ENCODE peak calls at places on chromosomes 16 and 17, in ten cellular contexts. One of them, this sample, is unnamed.

GRCh38 chr17:47695664-47696376 is 1.9 kb downstream of the TBKBP1 start:
- DNase-seq in NB4: no peak
- DNase-seq in stimulated activated CD4-positive, alpha-beta T cell treated with anti-CD3 and anti-CD28 coated beads, Interleukin-1b, Interleukin-23, amount 100 ng/mL, for 24 hours: no peak
- DNase-seq in H7: no peak
- DNase-seq in activated T-cell treated with anti-CD3 and anti-CD28 coated beads, Interleukin-2, amount 50 U/mL, for 72 hours: no peak
- DNase-seq in NCI-H2171: no peak
- DNase-seq in activated gamma-delta T cell treated with anti-CD3 and anti-CD28 coated beads, Interleukin-2, amount 50 U/mL, for 16 hours: no peak
- DNase-seq in stimulated activated naive CD8-positive, alpha-beta T cell treated with anti-CD3 and anti-CD28 coated beads, Interleukin-15, Interleukin-2, amounts not matched to agents 100 U/mL and 50 U/mL, for 24 hours: no peak
- DNase-seq in RPMI8226: no peak
- DNase-seq in amniotic epithelial cell: no peak
- DNase-seq in this sample: no peak

GRCh38 chr16:89076159-89076558 is 17.5 kb upstream of the ACSF3 start:
- DNase-seq in NB4: no peak
- DNase-seq in stimulated activated CD4-positive, alpha-beta T cell treated with anti-CD3 and anti-CD28 coated beads, Interleukin-1b, Interleukin-23, amount 100 ng/mL, for 24 hours: no peak
- DNase-seq in H7: no peak
- DNase-seq in activated T-cell treated with anti-CD3 and anti-CD28 coated beads, Interleukin-2, amount 50 U/mL, for 72 hours: no peak
- DNase-seq in NCI-H2171: no peak
- DNase-seq in activated gamma-delta T cell treated with anti-CD3 and anti-CD28 coated beads, Interleukin-2, amount 50 U/mL, for 16 hours: no peak
- DNase-seq in stimulated activated naive CD8-positive, alpha-beta T cell treated with anti-CD3 and anti-CD28 coated beads, Interleukin-15, Interleukin-2, amounts not matched to agents 100 U/mL and 50 U/mL, for 24 hours: no peak
- DNase-seq in RPMI8226: no peak
- DNase-seq in amniotic epithelial cell: no peak
- DNase-seq in this sample: no peak

GRCh38 chr17:31269597-31269996 is 27.4 kb downstream of the OMG start:
- DNase-seq in NB4: no peak
- DNase-seq in stimulated activated CD4-positive, alpha-beta T cell treated with anti-CD3 and anti-CD28 coated beads, Interleukin-1b, Interleukin-23, amount 100 ng/mL, for 24 hours: no peak
- DNase-seq in H7: no peak
- DNase-seq in activated T-cell treated with anti-CD3 and anti-CD28 coated beads, Interleukin-2, amount 50 U/mL, for 72 hours: no peak
- DNase-seq in NCI-H2171: no peak
- DNase-seq in activated gamma-delta T cell treated with anti-CD3 and anti-CD28 coated beads, Interleukin-2, amount 50 U/mL, for 16 hours: no peak
- DNase-seq in stimulated activated naive CD8-positive, alpha-beta T cell treated with anti-CD3 and anti-CD28 coated beads, Interleukin-15, Interleukin-2, amounts not matched to agents 100 U/mL and 50 U/mL, for 24 hours: no peak
- DNase-seq in RPMI8226: no peak
- DNase-seq in amniotic epithelial cell: peak
- DNase-seq in this sample: no peak

GRCh38 chr17:28849281-28849680 is 5.5 kb upstream of the ERAL1 start:
- DNase-seq in NB4: peak
- DNase-seq in stimulated activated CD4-positive, alpha-beta T cell treated with anti-CD3 and anti-CD28 coated beads, Interleukin-1b, Interleukin-23, amount 100 ng/mL, for 24 hours: no peak
- DNase-seq in H7: peak
- DNase-seq in activated T-cell treated with anti-CD3 and anti-CD28 coated beads, Interleukin-2, amount 50 U/mL, for 72 hours: no peak
- DNase-seq in NCI-H2171: no peak
- DNase-seq in activated gamma-delta T cell treated with anti-CD3 and anti-CD28 coated beads, Interleukin-2, amount 50 U/mL, for 16 hours: no peak
- DNase-seq in stimulated activated naive CD8-positive, alpha-beta T cell treated with anti-CD3 and anti-CD28 coated beads, Interleukin-15, Interleukin-2, amounts not matched to agents 100 U/mL and 50 U/mL, for 24 hours: no peak
- DNase-seq in RPMI8226: peak
- DNase-seq in amniotic epithelial cell: no peak
- DNase-seq in this sample: no peak

GRCh38 chr17:7034955-7035590 is 742 bp upstream of the SLC16A13 start:
- DNase-seq in NB4: no peak
- DNase-seq in stimulated activated CD4-positive, alpha-beta T cell treated with anti-CD3 and anti-CD28 coated beads, Interleukin-1b, Interleukin-23, amount 100 ng/mL, for 24 hours: no peak
- DNase-seq in H7: no peak
- DNase-seq in activated T-cell treated with anti-CD3 and anti-CD28 coated beads, Interleukin-2, amount 50 U/mL, for 72 hours: peak
- DNase-seq in NCI-H2171: no peak
- DNase-seq in activated gamma-delta T cell treated with anti-CD3 and anti-CD28 coated beads, Interleukin-2, amount 50 U/mL, for 16 hours: no peak
- DNase-seq in stimulated activated naive CD8-positive, alpha-beta T cell treated with anti-CD3 and anti-CD28 coated beads, Interleukin-15, Interleukin-2, amounts not matched to agents 100 U/mL and 50 U/mL, for 24 hours: peak
- DNase-seq in RPMI8226: no peak
- DNase-seq in amniotic epithelial cell: no peak
- DNase-seq in this sample: no peak

GRCh38 chr16:55433030-55433429 is 46.0 kb upstream of the MMP2 start:
- DNase-seq in NB4: no peak
- DNase-seq in stimulated activated CD4-positive, alpha-beta T cell treated with anti-CD3 and anti-CD28 coated beads, Interleukin-1b, Interleukin-23, amount 100 ng/mL, for 24 hours: no peak
- DNase-seq in H7: no peak
- DNase-seq in activated T-cell treated with anti-CD3 and anti-CD28 coated beads, Interleukin-2, amount 50 U/mL, for 72 hours: no peak
- DNase-seq in NCI-H2171: no peak
- DNase-seq in activated gamma-delta T cell treated with anti-CD3 and anti-CD28 coated beads, Interleukin-2, amount 50 U/mL, for 16 hours: no peak
- DNase-seq in stimulated activated naive CD8-positive, alpha-beta T cell treated with anti-CD3 and anti-CD28 coated beads, Interleukin-15, Interleukin-2, amounts not matched to agents 100 U/mL and 50 U/mL, for 24 hours: no peak
- DNase-seq in RPMI8226: no peak
- DNase-seq in amniotic epithelial cell: no peak
- DNase-seq in this sample: no peak

GRCh38 chr16:83624436-83625120 is 183.2 kb upstream of the HSBP1 start:
- DNase-seq in NB4: no peak
- DNase-seq in stimulated activated CD4-positive, alpha-beta T cell treated with anti-CD3 and anti-CD28 coated beads, Interleukin-1b, Interleukin-23, amount 100 ng/mL, for 24 hours: no peak
- DNase-seq in H7: no peak
- DNase-seq in activated T-cell treated with anti-CD3 and anti-CD28 coated beads, Interleukin-2, amount 50 U/mL, for 72 hours: no peak
- DNase-seq in NCI-H2171: no peak
- DNase-seq in activated gamma-delta T cell treated with anti-CD3 and anti-CD28 coated beads, Interleukin-2, amount 50 U/mL, for 16 hours: no peak
- DNase-seq in stimulated activated naive CD8-positive, alpha-beta T cell treated with anti-CD3 and anti-CD28 coated beads, Interleukin-15, Interleukin-2, amounts not matched to agents 100 U/mL and 50 U/mL, for 24 hours: no peak
- DNase-seq in RPMI8226: no peak
- DNase-seq in amniotic epithelial cell: no peak
- DNase-seq in this sample: no peak

GRCh38 chr17:60103957-60104356 is 25.2 kb upstream of the HEATR6 start:
- DNase-seq in NB4: no peak
- DNase-seq in stimulated activated CD4-positive, alpha-beta T cell treated with anti-CD3 and anti-CD28 coated beads, Interleukin-1b, Interleukin-23, amount 100 ng/mL, for 24 hours: no peak
- DNase-seq in H7: no peak
- DNase-seq in activated T-cell treated with anti-CD3 and anti-CD28 coated beads, Interleukin-2, amount 50 U/mL, for 72 hours: no peak
- DNase-seq in NCI-H2171: no peak
- DNase-seq in activated gamma-delta T cell treated with anti-CD3 and anti-CD28 coated beads, Interleukin-2, amount 50 U/mL, for 16 hours: no peak
- DNase-seq in stimulated activated naive CD8-positive, alpha-beta T cell treated with anti-CD3 and anti-CD28 coated beads, Interleukin-15, Interleukin-2, amounts not matched to agents 100 U/mL and 50 U/mL, for 24 hours: no peak
- DNase-seq in RPMI8226: no peak
- DNase-seq in amniotic epithelial cell: no peak
- DNase-seq in this sample: no peak

GRCh38 chr16:73054732-73055481 is 7.0 kb upstream of the ZFHX3 start:
- DNase-seq in NB4: peak
- DNase-seq in stimulated activated CD4-positive, alpha-beta T cell treated with anti-CD3 and anti-CD28 coated beads, Interleukin-1b, Interleukin-23, amount 100 ng/mL, for 24 hours: no peak
- DNase-seq in H7: peak
- DNase-seq in activated T-cell treated with anti-CD3 and anti-CD28 coated beads, Interleukin-2, amount 50 U/mL, for 72 hours: no peak
- DNase-seq in NCI-H2171: no peak
- DNase-seq in activated gamma-delta T cell treated with anti-CD3 and anti-CD28 coated beads, Interleukin-2, amount 50 U/mL, for 16 hours: no peak
- DNase-seq in stimulated activated naive CD8-positive, alpha-beta T cell treated with anti-CD3 and anti-CD28 coated beads, Interleukin-15, Interleukin-2, amounts not matched to agents 100 U/mL and 50 U/mL, for 24 hours: no peak
- DNase-seq in RPMI8226: no peak
- DNase-seq in amniotic epithelial cell: peak
- DNase-seq in this sample: no peak

This sample was measured in sciatic nerve.